ENCODE peak calls at places on chromosomes 11 and 22, in eight cellular contexts. One of them, this sample, is unnamed.

GRCh38 chr11:28559497-28559896 is 451.3 kb downstream of the METTL15 start:
- DNase-seq in B cell: no peak
- DNase-seq in body of pancreas: no peak
- DNase-seq in HFFc6: no peak
- DNase-seq in colonic mucosa: no peak
- DNase-seq in HepG2: no peak
- DNase-seq in coronary artery: no peak
- DNase-seq in left ventricle myocardium inferior: no peak
- DNase-seq in this sample: no peak

GRCh38 chr11:3904228-3904627 is 48.8 kb downstream of the STIM1 start:
- DNase-seq in HepG2: no peak
- DNase-seq in left ventricle myocardium inferior: no peak
- DNase-seq in B cell: no peak
- DNase-seq in coronary artery: no peak
- DNase-seq in colonic mucosa: peak; percentile 64
- DNase-seq in body of pancreas: no peak
- DNase-seq in HFFc6: no peak
- DNase-seq in this sample: no peak

GRCh38 chr11:2594267-2594666 is 105.5 kb downstream of the KCNQ1OT1 start:
- DNase-seq in body of pancreas: no peak
- DNase-seq in HepG2: no peak
- DNase-seq in B cell: no peak
- DNase-seq in HFFc6: no peak
- DNase-seq in coronary artery: no peak
- DNase-seq in left ventricle myocardium inferior: no peak
- DNase-seq in colonic mucosa: no peak
- DNase-seq in this sample: no peak

GRCh38 chr11:96204721-96205459 is 138.1 kb downstream of the MAML2 start:
- DNase-seq in coronary artery: no peak
- DNase-seq in colonic mucosa: no peak
- DNase-seq in HepG2: no peak
- DNase-seq in body of pancreas: no peak
- DNase-seq in B cell: no peak
- DNase-seq in HFFc6: no peak
- DNase-seq in left ventricle myocardium inferior: no peak
- DNase-seq in this sample: peak; percentile 33

GRCh38 chr22:36689583-36689982 is 14.0 kb downstream of the CACNG2 start:
- DNase-seq in HepG2: no peak
- DNase-seq in HFFc6: no peak
- DNase-seq in body of pancreas: no peak
- DNase-seq in coronary artery: no peak
- DNase-seq in colonic mucosa: no peak
- DNase-seq in B cell: no peak
- DNase-seq in left ventricle myocardium inferior: no peak
- DNase-seq in this sample: no peak

GRCh38 chr11:98300777-98301176 is 720.0 kb upstream of the CNTN5 start:
- DNase-seq in colonic mucosa: no peak
- DNase-seq in HFFc6: no peak
- DNase-seq in HepG2: no peak
- DNase-seq in body of pancreas: no peak
- DNase-seq in left ventricle myocardium inferior: no peak
- DNase-seq in coronary artery: no peak
- DNase-seq in B cell: no peak
- DNase-seq in this sample: no peak

GRCh38 chr11:117868815-117869642 is 7.4 kb downstream of the FXYD6 start:
- DNase-seq in left ventricle myocardium inferior: no peak
- DNase-seq in colonic mucosa: no peak
- DNase-seq in HFFc6: no peak
- DNase-seq in coronary artery: no peak
- DNase-seq in HepG2: no peak
- DNase-seq in B cell: no peak
- DNase-seq in body of pancreas: no peak
- DNase-seq in this sample: no peak

GRCh38 chr11:17063171-17064002 is 14.1 kb downstream of the RPS13 start:
- DNase-seq in colonic mucosa: peak; percentile 74
- DNase-seq in HFFc6: peak; percentile 32
- DNase-seq in B cell: peak; percentile 39
- DNase-seq in left ventricle myocardium inferior: peak; percentile 64
- DNase-seq in body of pancreas: peak; percentile 86
- DNase-seq in coronary artery: no peak
- DNase-seq in HepG2: peak; percentile 54
- DNase-seq in this sample: peak; percentile 12

GRCh38 chr11:82996966-82997606 is 74.6 kb downstream of the RAB30 start:
- DNase-seq in left ventricle myocardium inferior: no peak
- DNase-seq in colonic mucosa: peak; percentile 63
- DNase-seq in HepG2: no peak
- DNase-seq in coronary artery: no peak
- DNase-seq in B cell: no peak
- DNase-seq in HFFc6: no peak
- DNase-seq in body of pancreas: peak; percentile 60
- DNase-seq in this sample: no peak

GRCh38 chr11:65625628-65626342 is 10.2 kb downstream of the PCNX3 start:
- DNase-seq in HepG2: no peak
- DNase-seq in HFFc6: no peak
- DNase-seq in body of pancreas: peak; percentile 64
- DNase-seq in colonic mucosa: peak; percentile 66
- DNase-seq in left ventricle myocardium inferior: peak; percentile 70
- DNase-seq in B cell: peak; percentile 84
- DNase-seq in coronary artery: no peak
- DNase-seq in this sample: peak; percentile 49

GRCh38 chr22:22111267-22111751 is 128.7 kb upstream of the TOP3B start:
- DNase-seq in HepG2: no peak
- DNase-seq in colonic mucosa: no peak
- DNase-seq in coronary artery: no peak
- DNase-seq in left ventricle myocardium inferior: no peak
- DNase-seq in B cell: peak; percentile 60
- DNase-seq in HFFc6: peak; percentile 69
- DNase-seq in body of pancreas: no peak
- DNase-seq in this sample: no peak

GRCh38 chr11:72483412-72484186 is 49.3 kb upstream of the CLPB start:
- DNase-seq in left ventricle myocardium inferior: no peak
- DNase-seq in HFFc6: peak; percentile 41
- DNase-seq in HepG2: peak; percentile 23
- DNase-seq in coronary artery: no peak
- DNase-seq in body of pancreas: no peak
- DNase-seq in colonic mucosa: peak; percentile 26
- DNase-seq in B cell: no peak
- DNase-seq in this sample: no peak
- TF ChIP-seq CTCF in left ventricle myocardium inferior: no peak
- TF ChIP-seq CTCF in HFFc6: no peak
- TF ChIP-seq CTCF in HepG2: no peak
- TF ChIP-seq CTCF in coronary artery: no peak
- TF ChIP-seq CTCF in body of pancreas: no peak
- TF ChIP-seq CTCF in colonic mucosa: no peak
- TF ChIP-seq CTCF in B cell: no peak
- TF ChIP-seq CTCF in this sample: no peak

DNA sequence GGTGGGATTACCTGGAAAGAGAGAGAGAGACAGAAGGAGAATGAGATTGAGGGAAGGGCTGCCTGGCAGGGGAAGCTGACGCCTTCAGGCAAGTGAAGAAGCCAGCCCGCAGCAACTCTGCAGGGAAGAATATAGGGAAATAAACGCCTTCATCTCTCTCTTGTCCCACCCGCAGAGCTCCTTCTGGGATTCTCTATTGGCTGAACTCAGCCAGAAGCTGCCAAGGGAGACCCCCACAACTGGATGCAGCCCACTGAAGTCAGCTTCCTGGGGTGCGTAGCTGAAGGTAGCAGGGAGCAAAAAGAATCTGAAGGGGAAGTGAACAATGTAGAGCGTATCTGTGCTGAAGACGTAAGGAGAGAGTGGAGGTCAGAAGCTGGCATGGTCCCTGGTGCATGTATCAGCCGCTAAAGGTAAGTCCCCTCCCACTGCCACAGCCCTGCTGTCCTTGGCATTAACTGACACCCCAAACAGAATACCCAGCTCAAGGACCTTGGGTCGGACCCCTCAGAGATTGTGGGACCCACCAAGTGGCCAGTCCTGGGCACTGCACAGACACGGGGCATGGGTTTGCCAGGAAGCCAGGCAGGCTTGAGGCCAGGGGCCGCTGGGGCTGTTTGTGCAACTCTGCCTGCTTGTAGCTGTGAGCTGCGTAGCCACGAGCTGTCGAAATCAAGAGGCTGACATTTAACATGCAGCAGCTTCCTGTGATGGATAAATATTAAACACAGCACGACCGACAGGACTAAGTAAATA is 469.9 kb downstream of the MN1 start:
- DNase-seq in colonic mucosa: no peak
- DNase-seq in B cell: no peak
- DNase-seq in HFFc6: no peak
- DNase-seq in body of pancreas: peak; percentile 82
- DNase-seq in left ventricle myocardium inferior: peak; percentile 46
- DNase-seq in coronary artery: peak; percentile 81
- DNase-seq in HepG2: peak; percentile 6
- DNase-seq in this sample: no peak
- TF ChIP-seq CTCF in colonic mucosa: peak; percentile 22
- TF ChIP-seq CTCF in B cell: no peak
- TF ChIP-seq CTCF in HFFc6: no peak
- TF ChIP-seq CTCF in body of pancreas: peak; percentile 68
- TF ChIP-seq CTCF in left ventricle myocardium inferior: peak; percentile 59
- TF ChIP-seq CTCF in coronary artery: peak; percentile 24
- TF ChIP-seq CTCF in HepG2: peak; percentile 15
- TF ChIP-seq CTCF in this sample: no peak

GRCh38 chr22:46922037-46922436 is 159.6 kb downstream of the TBC1D22A start:
- DNase-seq in HFFc6: no peak
- DNase-seq in B cell: no peak
- DNase-seq in left ventricle myocardium inferior: no peak
- DNase-seq in coronary artery: no peak
- DNase-seq in body of pancreas: no peak
- DNase-seq in colonic mucosa: no peak
- DNase-seq in HepG2: no peak
- DNase-seq in this sample: no peak
- TF ChIP-seq CTCF in HFFc6: no peak
- TF ChIP-seq CTCF in B cell: no peak
- TF ChIP-seq CTCF in left ventricle myocardium inferior: no peak
- TF ChIP-seq CTCF in coronary artery: no peak
- TF ChIP-seq CTCF in body of pancreas: no peak
- TF ChIP-seq CTCF in colonic mucosa: no peak
- TF ChIP-seq CTCF in HepG2: no peak
- TF ChIP-seq CTCF in this sample: no peak

DNA sequence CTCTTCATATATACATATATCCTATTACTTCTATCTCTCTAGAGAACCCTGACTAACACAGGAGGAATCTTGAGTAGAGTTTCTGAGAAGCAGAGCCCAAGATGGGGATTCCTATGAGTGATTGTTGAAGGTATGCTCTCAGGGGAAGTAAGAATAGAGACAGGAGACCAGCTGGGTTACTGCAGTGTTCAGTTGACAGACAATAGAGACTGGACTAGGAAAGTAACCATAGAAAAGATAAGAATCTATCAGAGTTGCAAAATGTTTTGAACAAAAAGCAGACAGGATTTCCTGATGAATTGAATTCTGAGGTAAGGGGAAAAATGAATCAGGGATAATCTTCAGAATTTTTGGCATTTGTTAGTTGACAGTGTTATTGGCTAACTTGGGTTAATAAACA is 54.4 kb downstream of the SLC17A6 start:
- DNase-seq in coronary artery: no peak
- DNase-seq in B cell: no peak
- DNase-seq in HepG2: no peak
- DNase-seq in HFFc6: no peak
- DNase-seq in left ventricle myocardium inferior: no peak
- DNase-seq in colonic mucosa: no peak
- DNase-seq in body of pancreas: no peak
- DNase-seq in this sample: no peak
- TF ChIP-seq CTCF in coronary artery: no peak
- TF ChIP-seq CTCF in B cell: no peak
- TF ChIP-seq CTCF in HepG2: no peak
- TF ChIP-seq CTCF in HFFc6: no peak
- TF ChIP-seq CTCF in left ventricle myocardium inferior: no peak
- TF ChIP-seq CTCF in colonic mucosa: no peak
- TF ChIP-seq CTCF in body of pancreas: no peak
- TF ChIP-seq CTCF in this sample: no peak

This sample was measured in CD4-positive, alpha-beta T cell.